ENCODE peak calls at places on chromosomes 6 and 20, in four cellular contexts. A is K562, V is WTC11, E is HepG2. L is an unnamed sample.

GRCh38 chr20:11091496-11091895 is 417.7 kb upstream of the JAG1 start:
- DNase-seq in A (no peak), V (no peak), E (no peak), L (no peak)

GRCh38 chr6:166351715-166352285 is 9.5 kb upstream of the SFT2D1 start:
- DNase-seq in A (peak; percentile 56), V (no peak), E (peak; percentile 21), L (no peak)

GRCh38 chr6:154343473-154344308 is 12.9 kb downstream of the IPCEF1 start:
- DNase-seq in A (peak; percentile 31), V (peak; percentile 72), E (no peak), L (no peak)

GRCh38 chr6:63802606-63803206 is 167.1 kb downstream of the PHF3 start:
- DNase-seq in A (peak; percentile 12), V (no peak), E (peak; percentile 31), L (peak; percentile 12)

GRCh38 chr20:305745-306144 is 8.4 kb downstream of the ZCCHC3 start:
- DNase-seq in A (no peak), V (no peak), E (no peak), L (no peak)

GRCh38 chr20:39117486-39117885 is 155.3 kb downstream of the DHX35 start:
- DNase-seq in A (no peak), V (no peak), E (peak; percentile 73), L (no peak)

GRCh38 chr20:43752561-43753301 is 25.9 kb upstream of the GTSF1L start:
- DNase-seq in A (no peak), V (no peak), E (no peak), L (no peak)

GRCh38 chr6:106369739-106370138 is 9.2 kb downstream of the CRYBG1 start:
- DNase-seq in A (no peak), V (no peak), E (no peak), L (no peak)

GRCh38 chr20:45223136-45223535 is 2.0 kb downstream of the SEMG2 start:
- DNase-seq in A (no peak), V (no peak), E (no peak), L (no peak)

GRCh38 chr20:36384022-36384619 is 78.0 kb downstream of the DLGAP4 start:
- DNase-seq in A (peak; percentile 91), V (peak; percentile 88), E (peak; percentile 79), L (no peak)

GRCh38 chr6:134802426-134803058 is 147.4 kb downstream of the ALDH8A1 start:
- DNase-seq in A (no peak), V (no peak), E (peak; percentile 21), L (no peak)

GRCh38 chr6:40166963-40167362 is 232.7 kb upstream of the MOCS1 start:
- DNase-seq in A (no peak), V (no peak), E (no peak), L (no peak)
- TF ChIP-seq FOXJ3 in A (no peak), V (no peak), E (no peak), L (no peak)

GRCh38 chr20:25356294-25356933 is 34.2 kb downstream of the ABHD12 start:
- DNase-seq in A (no peak), V (peak; percentile 65), E (no peak), L (peak; percentile 23)

GRCh38 chr20:25364879-25365699 is 25.5 kb downstream of the ABHD12 start:
- DNase-seq in A (no peak), V (no peak), E (no peak), L (no peak)

GRCh38 chr20:25364180-25364788 is 26.4 kb downstream of the ABHD12 start:
- DNase-seq in A (no peak), V (no peak), E (no peak), L (no peak)

GRCh38 chr20:25361287-25361683 is 29.4 kb downstream of the ABHD12 start:
- DNase-seq in A (no peak), V (no peak), E (peak; percentile 33), L (no peak)

GRCh38 chr20:25360631-25361286 is 29.9 kb downstream of the ABHD12 start:
- DNase-seq in A (no peak), V (no peak), E (no peak), L (peak; percentile 23)
- TF ChIP-seq FOXJ3 in A (no peak), V (no peak), E (no peak), L (no peak)

GRCh38 chr6:129112591-129112990 is 229.7 kb downstream of the LAMA2 start:
- DNase-seq in A (no peak), V (no peak), E (no peak), L (no peak)
- TF ChIP-seq FOXJ3 in A (no peak), V (no peak), E (no peak), L (no peak)

GRCh38 chr6:102197211-102197610 is 803.7 kb downstream of the GRIK2 start:
- DNase-seq in A (no peak), V (peak; percentile 74), E (no peak), L (no peak)
- TF ChIP-seq FOXJ3 in A (no peak), V (no peak), E (no peak), L (no peak)

GRCh38 chr20:29079769-29080690 is 2177.4 kb upstream of the DEFB115 start:
- DNase-seq in A (peak; percentile 64), V (no peak), E (peak; percentile 84), L (peak; percentile 87)
- TF ChIP-seq FOXJ3 in A (no peak), V (no peak), E (peak; percentile 43), L (no peak)

DNA sequence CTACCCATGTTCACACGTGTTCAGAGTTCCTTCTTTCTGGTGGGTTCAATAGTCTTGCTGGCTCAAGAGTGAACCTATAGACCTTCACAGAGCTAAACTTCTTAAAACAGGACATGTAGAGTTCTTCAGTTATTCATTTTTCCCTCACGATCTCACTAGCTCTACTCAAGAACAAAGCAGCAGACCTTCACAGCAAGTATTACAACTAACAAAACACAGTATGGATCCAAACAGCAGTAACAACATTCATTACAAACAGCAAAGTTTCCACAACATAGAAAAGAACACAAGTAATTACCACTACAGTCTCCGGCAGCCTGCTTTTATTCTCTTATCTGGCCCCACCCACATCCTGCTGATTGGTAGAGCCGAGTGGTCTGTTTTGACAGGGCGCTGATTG is 39.5 kb upstream of the MCUR1 start:
- DNase-seq in A (no peak), V (no peak), E (no peak), L (no peak)
- TF ChIP-seq FOXJ3 in A (no peak), V (no peak), E (no peak), L (no peak)

GRCh38 chr20:51767018-51767866 is 948 bp downstream of the ATP9A start:
- DNase-seq in A (peak; percentile 55), V (peak; percentile 90), E (peak; percentile 83), L (peak; percentile 90)
- TF ChIP-seq FOXJ3 in A (no peak), V (no peak), E (peak; percentile 26), L (no peak)

DNA sequence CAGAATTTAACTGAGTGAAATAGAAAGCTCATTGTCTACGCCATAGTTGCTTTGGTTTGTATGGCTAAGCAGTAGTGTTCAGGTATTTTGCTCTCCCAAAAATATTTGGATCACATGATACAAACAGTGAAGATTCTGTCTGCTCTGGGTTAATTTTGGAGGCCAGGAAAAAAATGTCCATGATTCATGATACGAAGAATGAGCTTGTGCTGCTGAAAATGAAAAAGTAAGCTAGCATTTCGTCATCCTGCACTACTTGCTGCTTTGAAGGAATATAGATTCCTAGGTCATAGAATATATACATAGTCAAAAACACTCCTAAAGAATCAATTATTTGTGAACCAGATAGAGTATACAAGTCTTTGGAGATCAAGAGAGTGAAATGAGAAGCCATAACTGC is 8.3 kb downstream of the WRNIP1 start:
- DNase-seq in A (no peak), V (no peak), E (no peak), L (no peak)
- TF ChIP-seq FOXJ3 in A (no peak), V (no peak), E (no peak), L (no peak)

GRCh38 chr6:47134476-47135189 is 92.5 kb upstream of the ADGRF1 start:
- DNase-seq in A (peak; percentile 75), V (no peak), E (peak; percentile 91), L (no peak)
- TF ChIP-seq FOXJ3 in A (no peak), V (no peak), E (no peak), L (no peak)

L was measured in SK-N-SH.